ENCODE peak calls at places on chromosomes 1 and 21, in four cellular contexts. R is DND-41, B is choroid plexus epithelial cell, H is esophagus squamous epithelium. A is an unnamed sample.

GRCh38 chr1:43329995-43330751 is 7.4 kb upstream of the MPL start:
- DNase-seq in R (peak; percentile 14), B (peak; percentile 79), H (no peak), A (peak; percentile 75)

GRCh38 chr1:22115281-22115680 is 27.6 kb downstream of the WNT4 start:
- DNase-seq in R (no peak), B (no peak), H (no peak), A (no peak)

GRCh38 chr1:19309123-19309813 is 2.7 kb downstream of the AKR7A2 start:
- DNase-seq in R (no peak), B (peak; percentile 80), H (no peak), A (no peak)

GRCh38 chr1:10838541-10838940 is 42.1 kb upstream of the CASZ1 start:
- DNase-seq in R (no peak), B (no peak), H (no peak), A (no peak)

GRCh38 chr1:212217633-212218032 is 67.6 kb upstream of the PPP2R5A start:
- DNase-seq in R (no peak), B (no peak), H (no peak), A (no peak)

GRCh38 chr1:2555634-2556276 is 416 bp upstream of the TNFRSF14 start:
- DNase-seq in R (peak; percentile 83), B (peak; percentile 71), H (peak; percentile 48), A (peak; percentile 76)

GRCh38 chr21:35477622-35478021 is 428.5 kb upstream of the RUNX1 start:
- DNase-seq in R (no peak), B (no peak), H (no peak), A (no peak)

GRCh38 chr1:237670296-237670695 is 220.4 kb downstream of the ZP4 start:
- DNase-seq in R (no peak), B (no peak), H (no peak), A (no peak)

GRCh38 chr1:239682945-239683344 is 296.6 kb downstream of the CHRM3 start:
- DNase-seq in R (no peak), B (no peak), H (no peak), A (no peak)

GRCh38 chr1:15684468-15685283 is 556 bp downstream of the PLEKHM2 start:
- DNase-seq in R (peak; percentile 42), B (no peak), H (no peak), A (peak; percentile 59)

GRCh38 chr1:167616521-167616920 is 13.5 kb upstream of the RCSD1 start:
- DNase-seq in R (no peak), B (no peak), H (no peak), A (no peak)

GRCh38 chr1:225580180-225581099 is 72.5 kb downstream of the ENAH start:
- DNase-seq in R (no peak), B (no peak), H (no peak), A (no peak)

GRCh38 chr1:223515416-223515815 is 122.2 kb downstream of the CCDC185 start:
- DNase-seq in R (peak; percentile 50), B (no peak), H (no peak), A (no peak)

GRCh38 chr1:22545126-22545525 is 18.2 kb upstream of the EPHA8 start:
- DNase-seq in R (no peak), B (no peak), H (no peak), A (no peak)

GRCh38 chr1:10107985-10108663 is 75.4 kb downstream of the UBE4B start:
- DNase-seq in R (no peak), B (peak; percentile 80), H (no peak), A (no peak)

GRCh38 chr1:42935313-42935624 is 23.4 kb downstream of the SLC2A1 start:
- DNase-seq in R (no peak), B (no peak), H (no peak), A (no peak)

GRCh38 chr1:12505639-12506311 is 112.2 kb downstream of the DHRS3 start:
- DNase-seq in R (no peak), B (no peak), H (no peak), A (no peak)

GRCh38 chr1:240107058-240107684 is 15.5 kb downstream of the FMN2 start:
- DNase-seq in R (no peak), B (peak; percentile 15), H (no peak), A (no peak)

GRCh38 chr1:190738321-190738720 is 260.7 kb upstream of the BRINP3 start:
- DNase-seq in R (no peak), B (peak; percentile 35), H (no peak), A (no peak)

GRCh38 chr1:156122519-156123355 is 8.2 kb downstream of the LMNA start:
- DNase-seq in R (no peak), B (peak; percentile 95), H (no peak), A (no peak)

GRCh38 chr1:72286401-72286800 is 4.1 kb upstream of the NEGR1 start:
- DNase-seq in R (no peak), B (peak; percentile 16), H (no peak), A (no peak)

GRCh38 chr1:83545450-83545849 is 453.5 kb downstream of the TTLL7 start:
- DNase-seq in R (no peak), B (peak; percentile 2), H (no peak), A (no peak)

GRCh38 chr1:210298936-210299335 is 29.8 kb upstream of the HHAT start:
- DNase-seq in R (no peak), B (no peak), H (no peak), A (no peak)

GRCh38 chr1:51535006-51535592 is 16.0 kb upstream of the EPS15 start:
- DNase-seq in R (peak; percentile 16), B (peak; percentile 87), H (no peak), A (peak; percentile 55)

GRCh38 chr1:60699304-60699703 is 383.1 kb upstream of the NFIA start:
- DNase-seq in R (no peak), B (peak; percentile 26), H (no peak), A (no peak)

GRCh38 chr1:189708674-189709073 is 769.0 kb downstream of the BRINP3 start:
- DNase-seq in R (no peak), B (peak; percentile 68), H (no peak), A (no peak)

GRCh38 chr1:159000627-159001026 is 9.1 kb upstream of the IFI16 start:
- DNase-seq in R (no peak), B (peak; percentile 96), H (no peak), A (no peak)

GRCh38 chr21:26388731-26389231 is 184.3 kb downstream of the CYYR1 start:
- DNase-seq in R (no peak), B (peak; percentile 64), H (no peak), A (no peak)

GRCh38 chr1:39671433-39671792 is 494 bp downstream of the NT5C1A start:
- DNase-seq in R (no peak), B (no peak), H (no peak), A (no peak)

GRCh38 chr1:181113061-181113695 is 24.7 kb downstream of the IER5 start:
- DNase-seq in R (no peak), B (peak; percentile 54), H (no peak), A (no peak)

GRCh38 chr1:90384152-90384650 is 332.9 kb downstream of the BARHL2 start:
- DNase-seq in R (no peak), B (no peak), H (no peak), A (no peak)

GRCh38 chr1:84998642-84999280 is 1.8 kb upstream of the MCOLN2 start:
- DNase-seq in R (no peak), B (peak; percentile 74), H (no peak), A (peak; percentile 37)

GRCh38 chr21:43193651-43194302 is 25.0 kb downstream of the CRYAA start:
- DNase-seq in R (peak; percentile 25), B (peak; percentile 90), H (no peak), A (no peak)

GRCh38 chr1:219507432-219507831 is 105.5 kb downstream of the ZC3H11B start:
- DNase-seq in R (no peak), B (peak; percentile 37), H (no peak), A (no peak)

GRCh38 chr21:32386195-32386870 is 6.5 kb downstream of the URB1 start:
- DNase-seq in R (no peak), B (no peak), H (no peak), A (no peak)

GRCh38 chr1:27005166-27005530 is 7.5 kb downstream of the TENT5B start:
- DNase-seq in R (no peak), B (no peak), H (no peak), A (no peak)
- TF ChIP-seq CTCF in R (no peak), B (no peak), H (no peak), A (no peak)

GRCh38 chr1:47726496-47726855 is 270.7 kb downstream of the TRABD2B start:
- DNase-seq in R (no peak), B (no peak), H (no peak), A (no peak)
- TF ChIP-seq CTCF in R (no peak), B (no peak), H (no peak), A (no peak)

GRCh38 chr1:241532864-241533263 is 686 bp downstream of the KMO start:
- DNase-seq in R (no peak), B (no peak), H (no peak), A (peak; percentile 16)

GRCh38 chr1:241532173-241532553 is at the start of gene KMO:
- DNase-seq in R (no peak), B (peak; percentile 26), H (no peak), A (no peak)

GRCh38 chr1:241533375-241534115 is 1.4 kb downstream of the KMO start:
- DNase-seq in R (no peak), B (no peak), H (no peak), A (no peak)

GRCh38 chr1:241527146-241527545 is 5.0 kb upstream of the KMO start:
- DNase-seq in R (no peak), B (no peak), H (no peak), A (no peak)

DNA sequence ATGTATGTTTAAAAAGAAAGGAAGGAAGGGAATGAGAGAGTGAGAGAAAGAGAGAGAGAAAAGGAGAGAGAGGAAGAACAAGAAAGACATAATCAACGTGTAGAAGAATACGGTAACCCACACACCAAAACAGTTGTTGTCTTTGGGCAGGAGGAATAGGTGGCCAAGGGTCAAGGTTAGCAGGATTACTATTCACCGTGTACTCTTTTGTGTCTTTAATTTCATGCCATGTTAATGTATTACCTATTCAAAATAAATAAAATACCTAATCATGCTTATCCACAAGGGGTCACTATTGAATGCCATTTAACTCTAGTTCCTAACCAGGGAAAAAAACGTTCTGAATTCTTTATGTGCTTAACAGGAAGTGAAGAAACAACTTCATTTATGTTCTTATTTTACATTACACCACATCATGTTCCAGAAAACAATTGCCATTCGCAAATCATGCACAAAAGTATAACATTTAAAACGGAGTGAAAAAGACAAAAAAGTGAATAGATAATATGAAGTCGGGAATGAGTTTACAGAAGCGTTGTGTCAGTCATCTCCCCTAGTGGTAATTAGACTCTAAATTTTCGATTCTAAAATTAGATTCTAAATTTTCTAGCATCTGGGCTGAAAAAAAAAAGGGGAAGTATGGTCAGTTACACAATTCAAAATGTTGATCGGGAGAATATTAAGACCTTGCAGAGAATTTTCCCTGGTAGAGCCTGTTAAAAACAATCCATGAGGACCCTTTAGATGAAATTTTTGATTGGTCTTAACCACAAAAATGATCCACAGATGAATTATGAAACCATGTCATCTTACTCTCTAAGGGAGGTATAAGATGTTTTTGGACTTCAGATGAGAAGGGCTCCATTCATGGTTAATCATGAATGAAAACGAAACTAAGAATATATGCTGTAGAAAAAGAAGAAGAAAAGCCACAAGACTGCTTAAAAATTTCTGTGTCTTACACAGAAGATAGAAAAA is 694 bp upstream of the KMO start:
- DNase-seq in R (no peak), B (peak; percentile 88), H (no peak), A (peak; percentile 27)
- TF ChIP-seq CTCF in R (peak; percentile 77), B (peak; percentile 50), H (peak; percentile 79), A (no peak)

GRCh38 chr1:54886724-54887664 is at the start of gene DHCR24:
- DNase-seq in R (peak; percentile 90), B (peak; percentile 83), H (no peak), A (peak; percentile 99)

GRCh38 chr1:54889132-54889725 is 2.2 kb upstream of the DHCR24 start:
- DNase-seq in R (no peak), B (no peak), H (no peak), A (no peak)

GRCh38 chr1:54885863-54886723 is 902 bp downstream of the DHCR24 start:
- DNase-seq in R (peak; percentile 20), B (no peak), H (no peak), A (peak; percentile 31)

GRCh38 chr1:54888080-54888733 is 1.2 kb upstream of the DHCR24 start:
- DNase-seq in R (no peak), B (peak; percentile 27), H (no peak), A (no peak)

GRCh38 chr1:54887665-54888071 is 673 bp upstream of the DHCR24 start:
- DNase-seq in R (peak; percentile 35), B (no peak), H (no peak), A (no peak)
- TF ChIP-seq CTCF in R (no peak), B (no peak), H (no peak), A (no peak)